ENCODE peak calls at places on chromosomes 13 and 19, in six cellular contexts. E is stimulated activated CD4-positive, alpha-beta T cell treated with anti-CD3 and anti-CD28 coated beads, Interleukin-2, amount 100 ng/mL, for 24 hours; Z is lower lobe of right lung; C is HT-29; G is memory B cell; T is left colon. H is an unnamed sample.

GRCh38 chr19:7366701-7367420 is 18.1 kb downstream of the ARHGEF18 start:
- DNase-seq in E (no peak), Z (no peak), C (peak; percentile 48), G (peak; percentile 25), T (no peak), H (peak; percentile 32)

GRCh38 chr19:1651061-1651547 is 1.3 kb downstream of the TCF3 start:
- DNase-seq in E (peak; percentile 69), Z (no peak), C (no peak), G (peak; percentile 55), T (peak; percentile 61), H (peak; percentile 7)

GRCh38 chr13:39452412-39452811 is 150.6 kb downstream of the LHFPL6 start:
- DNase-seq in E (no peak), Z (no peak), C (no peak), G (no peak), T (no peak), H (peak; percentile 27)

GRCh38 chr19:16584825-16585801 is 12.9 kb upstream of the SLC35E1 start:
- DNase-seq in E (no peak), Z (no peak), C (no peak), G (no peak), T (peak; percentile 21), H (no peak)

GRCh38 chr13:91148098-91148497 is 199.4 kb upstream of the MIR17HG start:
- DNase-seq in E (no peak), Z (no peak), C (no peak), G (no peak), T (no peak), H (no peak)

GRCh38 chr13:111251646-111252448 is 68.6 kb upstream of the TEX29 start:
- DNase-seq in E (no peak), Z (no peak), C (no peak), G (no peak), T (no peak), H (no peak)

GRCh38 chr13:49444517-49445395 is 682 bp downstream of the SETDB2 start:
- DNase-seq in E (peak; percentile 3), Z (no peak), C (peak; percentile 80), G (peak; percentile 64), T (peak; percentile 14), H (peak; percentile 63)

GRCh38 chr13:23750383-23751121 is 138.6 kb downstream of the MIPEP start:
- DNase-seq in E (no peak), Z (no peak), C (no peak), G (no peak), T (no peak), H (peak; percentile 23)

GRCh38 chr13:48853381-48854102 is 122.2 kb upstream of the FNDC3A start:
- DNase-seq in E (peak; percentile 27), Z (no peak), C (no peak), G (no peak), T (no peak), H (no peak)

GRCh38 chr13:76632388-76633044 is 253.7 kb downstream of the KCTD12 start:
- DNase-seq in E (no peak), Z (no peak), C (peak; percentile 8), G (no peak), T (no peak), H (no peak)

GRCh38 chr19:57903298-57904174 is 12.9 kb downstream of the ZNF417 start:
- DNase-seq in E (no peak), Z (no peak), C (peak; percentile 64), G (peak; percentile 9), T (no peak), H (peak; percentile 37)

GRCh38 chr13:76667551-76667950 is 218.7 kb downstream of the KCTD12 start:
- DNase-seq in E (no peak), Z (no peak), C (peak; percentile 61), G (no peak), T (no peak), H (peak; percentile 72)

GRCh38 chr19:10979950-10980349 is 19.1 kb downstream of the SMARCA4 start:
- DNase-seq in E (peak; percentile 19), Z (no peak), C (no peak), G (peak; percentile 45), T (no peak), H (no peak)

GRCh38 chr19:48975947-48976847 is 11.1 kb downstream of the FTL start:
- DNase-seq in E (peak; percentile 44), Z (no peak), C (peak; percentile 68), G (no peak), T (peak; percentile 33), H (no peak)

GRCh38 chr19:7554990-7555864 is 19.7 kb downstream of the PNPLA6 start:
- DNase-seq in E (peak; percentile 44), Z (peak; percentile 61), C (no peak), G (no peak), T (peak; percentile 34), H (no peak)

GRCh38 chr13:76009491-76009890 is 373.4 kb downstream of the LMO7 start:
- DNase-seq in E (no peak), Z (no peak), C (peak; percentile 88), G (no peak), T (no peak), H (peak; percentile 77)

GRCh38 chr13:44815507-44816074 is 173.7 kb downstream of the NUFIP1 start:
- DNase-seq in E (peak; percentile 43), Z (peak; percentile 45), C (peak; percentile 67), G (no peak), T (no peak), H (peak; percentile 95)

GRCh38 chr13:28410096-28410495 is 84.8 kb downstream of the FLT1 start:
- DNase-seq in E (no peak), Z (no peak), C (no peak), G (no peak), T (no peak), H (no peak)

GRCh38 chr13:49560270-49561063 is 24.9 kb downstream of the RCBTB1 start:
- DNase-seq in E (no peak), Z (no peak), C (peak; percentile 54), G (no peak), T (peak; percentile 36), H (peak; percentile 45)

GRCh38 chr19:2477141-2477710 is 1.3 kb downstream of the GADD45B start:
- DNase-seq in E (peak; percentile 41), Z (peak; percentile 63), C (peak; percentile 34), G (no peak), T (peak; percentile 74), H (peak; percentile 38)

GRCh38 chr13:112722433-112723250 is 32.8 kb downstream of the ATP11A start:
- DNase-seq in E (no peak), Z (peak; percentile 74), C (peak; percentile 91), G (no peak), T (no peak), H (peak; percentile 23)

GRCh38 chr13:97702614-97703013 is 250.9 kb upstream of the IPO5 start:
- DNase-seq in E (no peak), Z (no peak), C (no peak), G (no peak), T (no peak), H (no peak)

GRCh38 chr19:2154587-2155075 is 3.3 kb upstream of the AP3D1 start:
- DNase-seq in E (no peak), Z (no peak), C (peak; percentile 71), G (no peak), T (peak; percentile 61), H (peak; percentile 8)

GRCh38 chr19:44677019-44677809 is 5.9 kb downstream of the CEACAM19 start:
- DNase-seq in E (no peak), Z (no peak), C (peak; percentile 47), G (no peak), T (no peak), H (peak; percentile 38)

GRCh38 chr19:46610413-46610775 is 9.3 kb downstream of the CALM3 start:
- DNase-seq in E (no peak), Z (no peak), C (no peak), G (no peak), T (no peak), H (no peak)

GRCh38 chr13:91031508-91031907 is 316.0 kb upstream of the MIR17HG start:
- DNase-seq in E (no peak), Z (no peak), C (peak; percentile 44), G (no peak), T (no peak), H (no peak)

GRCh38 chr13:23739597-23739996 is 149.6 kb downstream of the MIPEP start:
- DNase-seq in E (no peak), Z (no peak), C (no peak), G (no peak), T (no peak), H (no peak)

GRCh38 chr13:48631441-48631840 is 22.3 kb upstream of the CYSLTR2 start:
- DNase-seq in E (no peak), Z (no peak), C (no peak), G (no peak), T (no peak), H (no peak)

GRCh38 chr19:45615795-45616708 is 14.0 kb upstream of the GPR4 start:
- DNase-seq in E (peak; percentile 88), Z (peak; percentile 84), C (peak; percentile 95), G (peak; percentile 60), T (peak; percentile 97), H (peak; percentile 74)

GRCh38 chr13:99949657-99950413 is 21.7 kb downstream of the ZIC5 start:
- DNase-seq in E (no peak), Z (no peak), C (no peak), G (no peak), T (no peak), H (no peak)

GRCh38 chr13:95784891-95785290 is 108.0 kb downstream of the DNAJC3 start:
- DNase-seq in E (no peak), Z (no peak), C (no peak), G (no peak), T (no peak), H (peak; percentile 83)

GRCh38 chr19:11821474-11821873 is 7.4 kb downstream of the ZNF440 start:
- DNase-seq in E (no peak), Z (no peak), C (no peak), G (no peak), T (no peak), H (no peak)

GRCh38 chr13:54852831-54853230 is 1824.2 kb downstream of the OLFM4 start:
- DNase-seq in E (no peak), Z (no peak), C (no peak), G (no peak), T (no peak), H (no peak)

GRCh38 chr19:14023404-14024235 is 4.3 kb upstream of the RLN3 start:
- DNase-seq in E (peak; percentile 42), Z (peak; percentile 63), C (peak; percentile 47), G (no peak), T (peak; percentile 62), H (peak; percentile 54)

GRCh38 chr19:54364775-54365257 is at the start of gene LAIR1:
- DNase-seq in E (peak; percentile 61), Z (peak; percentile 74), C (no peak), G (no peak), T (peak; percentile 52), H (no peak)

GRCh38 chr19:11346104-11346940 is at the start of the genes CCDC159 and TMEM205:
- DNase-seq in E (peak; percentile 98), Z (peak; percentile 98), C (peak; percentile 96), G (peak; percentile 98), T (peak; percentile 99), H (peak; percentile 99)

GRCh38 chr13:51534075-51534817 is 50.0 kb upstream of the WDFY2 start:
- DNase-seq in E (peak; percentile 26), Z (peak; percentile 80), C (peak; percentile 26), G (no peak), T (peak; percentile 14), H (no peak)

GRCh38 chr13:114067381-114067885 is 65.0 kb downstream of the RASA3 start:
- DNase-seq in E (peak; percentile 58), Z (no peak), C (no peak), G (no peak), T (no peak), H (peak; percentile 65)

GRCh38 chr13:41678320-41678719 is 221.0 kb downstream of the RGCC start:
- DNase-seq in E (no peak), Z (no peak), C (no peak), G (no peak), T (no peak), H (peak; percentile 23)

H was measured in HCEC 1CT.